ENCODE peak calls at places on chromosomes 12 and 14, in nine cellular contexts. One of them, this sample, is unnamed.

GRCh38 chr14:22303589-22304195 is 285.3 kb downstream of the DAD1 start:
- DNase-seq in CD4-positive, CD25-positive, alpha-beta regulatory T cell: no peak
- DNase-seq in thoracic aorta: no peak
- DNase-seq in A549: no peak
- DNase-seq in heart right ventricle: no peak
- DNase-seq in CD8-positive, alpha-beta T cell: no peak
- DNase-seq in IMR-90: peak
- DNase-seq in WERI-Rb-1: no peak
- DNase-seq in ovary: no peak
- DNase-seq in this sample: no peak

GRCh38 chr12:15928345-15928744 is 17.2 kb downstream of the DERA start:
- DNase-seq in CD4-positive, CD25-positive, alpha-beta regulatory T cell: no peak
- DNase-seq in thoracic aorta: no peak
- DNase-seq in A549: peak
- DNase-seq in heart right ventricle: no peak
- DNase-seq in CD8-positive, alpha-beta T cell: no peak
- DNase-seq in IMR-90: peak
- DNase-seq in WERI-Rb-1: no peak
- DNase-seq in ovary: no peak
- DNase-seq in this sample: no peak

GRCh38 chr12:9732966-9733461 is at the start of gene CLECL1:
- DNase-seq in CD4-positive, CD25-positive, alpha-beta regulatory T cell: no peak
- DNase-seq in thoracic aorta: no peak
- DNase-seq in A549: no peak
- DNase-seq in heart right ventricle: no peak
- DNase-seq in CD8-positive, alpha-beta T cell: no peak
- DNase-seq in IMR-90: no peak
- DNase-seq in WERI-Rb-1: no peak
- DNase-seq in ovary: no peak
- DNase-seq in this sample: no peak

GRCh38 chr14:59189281-59189821 is 884 bp downstream of the DAAM1 start:
- DNase-seq in CD4-positive, CD25-positive, alpha-beta regulatory T cell: peak
- DNase-seq in thoracic aorta: no peak
- DNase-seq in A549: peak
- DNase-seq in heart right ventricle: peak
- DNase-seq in CD8-positive, alpha-beta T cell: peak
- DNase-seq in IMR-90: peak
- DNase-seq in WERI-Rb-1: peak
- DNase-seq in ovary: peak
- DNase-seq in this sample: peak

GRCh38 chr14:61344437-61345143 is 23.2 kb downstream of the PRKCH start:
- DNase-seq in CD4-positive, CD25-positive, alpha-beta regulatory T cell: no peak
- DNase-seq in thoracic aorta: no peak
- DNase-seq in A549: no peak
- DNase-seq in heart right ventricle: no peak
- DNase-seq in CD8-positive, alpha-beta T cell: peak
- DNase-seq in IMR-90: no peak
- DNase-seq in WERI-Rb-1: no peak
- DNase-seq in ovary: no peak
- DNase-seq in this sample: no peak

GRCh38 chr12:72974954-72975555 is 702.9 kb downstream of the TRHDE start:
- DNase-seq in CD4-positive, CD25-positive, alpha-beta regulatory T cell: no peak
- DNase-seq in thoracic aorta: no peak
- DNase-seq in A549: no peak
- DNase-seq in heart right ventricle: no peak
- DNase-seq in CD8-positive, alpha-beta T cell: no peak
- DNase-seq in IMR-90: no peak
- DNase-seq in WERI-Rb-1: no peak
- DNase-seq in ovary: no peak
- DNase-seq in this sample: no peak

GRCh38 chr14:58749066-58749669 is 111.4 kb downstream of the DACT1 start:
- DNase-seq in CD4-positive, CD25-positive, alpha-beta regulatory T cell: peak
- DNase-seq in thoracic aorta: no peak
- DNase-seq in A549: peak
- DNase-seq in heart right ventricle: no peak
- DNase-seq in CD8-positive, alpha-beta T cell: no peak
- DNase-seq in IMR-90: peak
- DNase-seq in WERI-Rb-1: no peak
- DNase-seq in ovary: no peak
- DNase-seq in this sample: no peak

GRCh38 chr12:57128519-57129247 is 400 bp downstream of the LRP1 start:
- DNase-seq in CD4-positive, CD25-positive, alpha-beta regulatory T cell: no peak
- DNase-seq in thoracic aorta: no peak
- DNase-seq in A549: no peak
- DNase-seq in heart right ventricle: no peak
- DNase-seq in CD8-positive, alpha-beta T cell: no peak
- DNase-seq in IMR-90: no peak
- DNase-seq in WERI-Rb-1: peak
- DNase-seq in ovary: peak
- DNase-seq in this sample: peak

GRCh38 chr14:71532349-71532748 is 399.9 kb upstream of the RGS6 start:
- DNase-seq in CD4-positive, CD25-positive, alpha-beta regulatory T cell: no peak
- DNase-seq in thoracic aorta: no peak
- DNase-seq in A549: no peak
- DNase-seq in heart right ventricle: no peak
- DNase-seq in CD8-positive, alpha-beta T cell: no peak
- DNase-seq in IMR-90: peak
- DNase-seq in WERI-Rb-1: no peak
- DNase-seq in ovary: no peak
- DNase-seq in this sample: no peak

GRCh38 chr12:58540480-58541299 is 379.6 kb downstream of the LRIG3 start:
- DNase-seq in CD4-positive, CD25-positive, alpha-beta regulatory T cell: peak
- DNase-seq in thoracic aorta: no peak
- DNase-seq in A549: peak
- DNase-seq in heart right ventricle: peak
- DNase-seq in CD8-positive, alpha-beta T cell: no peak
- DNase-seq in IMR-90: peak
- DNase-seq in WERI-Rb-1: peak
- DNase-seq in ovary: peak
- DNase-seq in this sample: no peak

GRCh38 chr14:77660754-77661153 is 44.3 kb upstream of the SPTLC2 start:
- DNase-seq in CD4-positive, CD25-positive, alpha-beta regulatory T cell: no peak
- DNase-seq in thoracic aorta: no peak
- DNase-seq in A549: no peak
- DNase-seq in heart right ventricle: no peak
- DNase-seq in CD8-positive, alpha-beta T cell: no peak
- DNase-seq in IMR-90: no peak
- DNase-seq in WERI-Rb-1: no peak
- DNase-seq in ovary: no peak
- DNase-seq in this sample: no peak

GRCh38 chr12:88922816-88923215 is 342.5 kb upstream of the KITLG start:
- DNase-seq in CD4-positive, CD25-positive, alpha-beta regulatory T cell: no peak
- DNase-seq in thoracic aorta: no peak
- DNase-seq in A549: no peak
- DNase-seq in heart right ventricle: no peak
- DNase-seq in CD8-positive, alpha-beta T cell: no peak
- DNase-seq in IMR-90: peak
- DNase-seq in WERI-Rb-1: no peak
- DNase-seq in ovary: no peak
- DNase-seq in this sample: no peak

GRCh38 chr12:46629331-46630229 is 196.2 kb downstream of the SLC38A4 start:
- DNase-seq in CD4-positive, CD25-positive, alpha-beta regulatory T cell: no peak
- DNase-seq in thoracic aorta: no peak
- DNase-seq in A549: no peak
- DNase-seq in heart right ventricle: no peak
- DNase-seq in CD8-positive, alpha-beta T cell: no peak
- DNase-seq in IMR-90: no peak
- DNase-seq in WERI-Rb-1: no peak
- DNase-seq in ovary: no peak
- DNase-seq in this sample: no peak

GRCh38 chr14:56196274-56196673 is 78.1 kb downstream of the PELI2 start:
- DNase-seq in CD4-positive, CD25-positive, alpha-beta regulatory T cell: no peak
- DNase-seq in thoracic aorta: no peak
- DNase-seq in A549: no peak
- DNase-seq in heart right ventricle: no peak
- DNase-seq in CD8-positive, alpha-beta T cell: no peak
- DNase-seq in IMR-90: peak
- DNase-seq in WERI-Rb-1: no peak
- DNase-seq in ovary: no peak
- DNase-seq in this sample: no peak

GRCh38 chr14:104724981-104725771 is 1.1 kb downstream of the ADSS1 start:
- DNase-seq in CD4-positive, CD25-positive, alpha-beta regulatory T cell: no peak
- DNase-seq in thoracic aorta: no peak
- DNase-seq in A549: peak
- DNase-seq in heart right ventricle: peak
- DNase-seq in CD8-positive, alpha-beta T cell: no peak
- DNase-seq in IMR-90: no peak
- DNase-seq in WERI-Rb-1: no peak
- DNase-seq in ovary: peak
- DNase-seq in this sample: peak

GRCh38 chr12:48021485-48022179 is 17.4 kb upstream of the COL2A1 start:
- DNase-seq in CD4-positive, CD25-positive, alpha-beta regulatory T cell: no peak
- DNase-seq in thoracic aorta: no peak
- DNase-seq in A549: peak
- DNase-seq in heart right ventricle: no peak
- DNase-seq in CD8-positive, alpha-beta T cell: no peak
- DNase-seq in IMR-90: no peak
- DNase-seq in WERI-Rb-1: no peak
- DNase-seq in ovary: no peak
- DNase-seq in this sample: no peak

GRCh38 chr12:117518594-117519270 is 157.3 kb upstream of the NOS1 start:
- DNase-seq in CD4-positive, CD25-positive, alpha-beta regulatory T cell: no peak
- DNase-seq in thoracic aorta: no peak
- DNase-seq in A549: peak
- DNase-seq in heart right ventricle: peak
- DNase-seq in CD8-positive, alpha-beta T cell: no peak
- DNase-seq in IMR-90: no peak
- DNase-seq in WERI-Rb-1: no peak
- DNase-seq in ovary: no peak
- DNase-seq in this sample: no peak

GRCh38 chr14:73726025-73726961 is 12.1 kb upstream of the PNMA1 start:
- DNase-seq in CD4-positive, CD25-positive, alpha-beta regulatory T cell: no peak
- DNase-seq in thoracic aorta: no peak
- DNase-seq in A549: no peak
- DNase-seq in heart right ventricle: no peak
- DNase-seq in CD8-positive, alpha-beta T cell: no peak
- DNase-seq in IMR-90: no peak
- DNase-seq in WERI-Rb-1: no peak
- DNase-seq in ovary: peak
- DNase-seq in this sample: no peak
- H3K27ac ChIP-seq in CD4-positive, CD25-positive, alpha-beta regulatory T cell: no peak
- H3K27ac ChIP-seq in thoracic aorta: peak
- H3K27ac ChIP-seq in A549: peak
- H3K27ac ChIP-seq in heart right ventricle: peak
- H3K27ac ChIP-seq in CD8-positive, alpha-beta T cell: no peak
- H3K27ac ChIP-seq in IMR-90: peak
- H3K27ac ChIP-seq in WERI-Rb-1: no peak
- H3K27ac ChIP-seq in ovary: no peak
- H3K27ac ChIP-seq in this sample: no peak

DNA sequence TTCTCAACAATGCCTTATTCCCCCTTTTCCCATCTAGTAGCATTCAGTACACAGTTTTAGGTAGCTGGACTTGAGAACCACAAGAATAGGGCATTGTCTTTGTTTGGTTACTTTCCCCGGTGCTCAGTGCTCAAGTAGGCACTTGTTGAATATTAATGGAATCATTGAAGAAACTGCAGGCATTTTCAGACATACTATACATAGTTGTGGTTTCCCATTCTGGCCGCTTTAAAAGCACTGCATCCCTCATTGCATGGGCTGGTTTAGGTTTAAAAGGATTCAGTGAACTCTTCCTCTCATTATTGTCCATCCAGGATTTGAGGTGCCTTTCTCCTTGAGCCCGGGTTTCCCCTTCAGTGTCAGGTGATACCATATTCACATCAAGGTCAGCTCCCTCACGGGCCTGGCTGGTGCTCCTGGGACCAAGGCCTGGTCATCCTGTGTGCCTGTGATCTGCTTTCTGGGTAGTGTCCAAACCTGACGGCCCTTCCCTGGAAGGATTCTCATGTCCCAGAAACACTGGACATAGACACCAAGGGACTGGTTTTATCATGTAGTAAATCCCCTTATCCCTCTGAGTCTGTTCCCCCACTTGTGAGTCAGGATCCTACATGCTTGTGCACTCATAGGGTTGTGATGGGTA is 7.3 kb downstream of the TCP11L2 start:
- DNase-seq in CD4-positive, CD25-positive, alpha-beta regulatory T cell: no peak
- DNase-seq in thoracic aorta: no peak
- DNase-seq in A549: no peak
- DNase-seq in heart right ventricle: no peak
- DNase-seq in CD8-positive, alpha-beta T cell: no peak
- DNase-seq in IMR-90: peak
- DNase-seq in WERI-Rb-1: no peak
- DNase-seq in ovary: no peak
- DNase-seq in this sample: no peak
- H3K27ac ChIP-seq in CD4-positive, CD25-positive, alpha-beta regulatory T cell: no peak
- H3K27ac ChIP-seq in thoracic aorta: no peak
- H3K27ac ChIP-seq in A549: no peak
- H3K27ac ChIP-seq in heart right ventricle: peak
- H3K27ac ChIP-seq in CD8-positive, alpha-beta T cell: no peak
- H3K27ac ChIP-seq in IMR-90: peak
- H3K27ac ChIP-seq in WERI-Rb-1: no peak
- H3K27ac ChIP-seq in ovary: no peak
- H3K27ac ChIP-seq in this sample: no peak

GRCh38 chr12:40573024-40573423 is 119.2 kb upstream of the CNTN1 start:
- DNase-seq in CD4-positive, CD25-positive, alpha-beta regulatory T cell: no peak
- DNase-seq in thoracic aorta: no peak
- DNase-seq in A549: no peak
- DNase-seq in heart right ventricle: no peak
- DNase-seq in CD8-positive, alpha-beta T cell: no peak
- DNase-seq in IMR-90: no peak
- DNase-seq in WERI-Rb-1: no peak
- DNase-seq in ovary: no peak
- DNase-seq in this sample: no peak
- H3K27ac ChIP-seq in CD4-positive, CD25-positive, alpha-beta regulatory T cell: no peak
- H3K27ac ChIP-seq in thoracic aorta: no peak
- H3K27ac ChIP-seq in A549: no peak
- H3K27ac ChIP-seq in heart right ventricle: no peak
- H3K27ac ChIP-seq in CD8-positive, alpha-beta T cell: no peak
- H3K27ac ChIP-seq in IMR-90: no peak
- H3K27ac ChIP-seq in WERI-Rb-1: no peak
- H3K27ac ChIP-seq in ovary: no peak
- H3K27ac ChIP-seq in this sample: no peak

GRCh38 chr12:42447371-42447786 is 121.4 kb downstream of the PPHLN1 start:
- DNase-seq in CD4-positive, CD25-positive, alpha-beta regulatory T cell: no peak
- DNase-seq in thoracic aorta: no peak
- DNase-seq in A549: no peak
- DNase-seq in heart right ventricle: no peak
- DNase-seq in CD8-positive, alpha-beta T cell: no peak
- DNase-seq in IMR-90: no peak
- DNase-seq in WERI-Rb-1: no peak
- DNase-seq in ovary: no peak
- DNase-seq in this sample: no peak

GRCh38 chr12:42444192-42444943 is 118.4 kb downstream of the PPHLN1 start:
- DNase-seq in CD4-positive, CD25-positive, alpha-beta regulatory T cell: no peak
- DNase-seq in thoracic aorta: no peak
- DNase-seq in A549: no peak
- DNase-seq in heart right ventricle: no peak
- DNase-seq in CD8-positive, alpha-beta T cell: no peak
- DNase-seq in IMR-90: no peak
- DNase-seq in WERI-Rb-1: no peak
- DNase-seq in ovary: no peak
- DNase-seq in this sample: no peak

GRCh38 chr12:42448841-42449240 is 122.9 kb downstream of the PPHLN1 start:
- DNase-seq in CD4-positive, CD25-positive, alpha-beta regulatory T cell: no peak
- DNase-seq in thoracic aorta: no peak
- DNase-seq in A549: no peak
- DNase-seq in heart right ventricle: no peak
- DNase-seq in CD8-positive, alpha-beta T cell: no peak
- DNase-seq in IMR-90: peak
- DNase-seq in WERI-Rb-1: no peak
- DNase-seq in ovary: no peak
- DNase-seq in this sample: no peak

GRCh38 chr12:42446761-42447160 is 120.8 kb downstream of the PPHLN1 start:
- DNase-seq in CD4-positive, CD25-positive, alpha-beta regulatory T cell: no peak
- DNase-seq in thoracic aorta: no peak
- DNase-seq in A549: no peak
- DNase-seq in heart right ventricle: no peak
- DNase-seq in CD8-positive, alpha-beta T cell: no peak
- DNase-seq in IMR-90: no peak
- DNase-seq in WERI-Rb-1: no peak
- DNase-seq in ovary: no peak
- DNase-seq in this sample: no peak

GRCh38 chr12:42445891-42446290 is 119.9 kb downstream of the PPHLN1 start:
- DNase-seq in CD4-positive, CD25-positive, alpha-beta regulatory T cell: no peak
- DNase-seq in thoracic aorta: no peak
- DNase-seq in A549: no peak
- DNase-seq in heart right ventricle: no peak
- DNase-seq in CD8-positive, alpha-beta T cell: no peak
- DNase-seq in IMR-90: no peak
- DNase-seq in WERI-Rb-1: no peak
- DNase-seq in ovary: no peak
- DNase-seq in this sample: no peak
- H3K27ac ChIP-seq in CD4-positive, CD25-positive, alpha-beta regulatory T cell: no peak
- H3K27ac ChIP-seq in thoracic aorta: no peak
- H3K27ac ChIP-seq in A549: no peak
- H3K27ac ChIP-seq in heart right ventricle: no peak
- H3K27ac ChIP-seq in CD8-positive, alpha-beta T cell: no peak
- H3K27ac ChIP-seq in IMR-90: no peak
- H3K27ac ChIP-seq in WERI-Rb-1: no peak
- H3K27ac ChIP-seq in ovary: no peak
- H3K27ac ChIP-seq in this sample: no peak